ENCODE peak calls at places on chromosomes 3 and 15, in four cellular contexts. V is GM23248, S is MM.1S, F is HCT116. H is an unnamed sample.

GRCh38 chr3:97914390-97914789 is 57.8 kb downstream of the RIOX2 start:
- DNase-seq in F (peak; percentile 8), S (no peak), V (peak; percentile 12), H (no peak)

GRCh38 chr3:107598926-107599754 is 76.4 kb downstream of the BBX start:
- DNase-seq in F (no peak), V (peak; percentile 69), S (no peak), H (peak; percentile 44)

GRCh38 chr15:91936182-91936775 is 82.8 kb downstream of the SLCO3A1 start:
- DNase-seq in V (no peak), S (no peak), F (no peak), H (no peak)

GRCh38 chr3:123880998-123881561 is 3.1 kb downstream of the MYLK start:
- DNase-seq in V (peak; percentile 74), F (peak; percentile 15), S (no peak), H (peak; percentile 56)

GRCh38 chr3:123740391-123740822 is 143.7 kb downstream of the MYLK start:
- DNase-seq in S (no peak), V (no peak), F (no peak), H (no peak)

GRCh38 chr3:8848696-8849131 is 79.3 kb upstream of the OXTR start:
- DNase-seq in S (no peak), F (no peak), V (peak; percentile 74), H (no peak)

GRCh38 chr3:45981321-45982038 is 14.1 kb downstream of the FYCO1 start:
- DNase-seq in S (no peak), F (no peak), V (peak; percentile 46), H (no peak)

GRCh38 chr3:45646051-45646585 is 43.1 kb upstream of the SACM1L start:
- DNase-seq in V (no peak), F (no peak), S (no peak), H (no peak)

GRCh38 chr3:12532182-12532581 is 13.1 kb downstream of the MKRN2OS start:
- DNase-seq in F (no peak), V (no peak), S (no peak), H (no peak)

GRCh38 chr15:40693904-40694705 is 869 bp upstream of the RAD51 start:
- DNase-seq in F (no peak), S (peak; percentile 29), V (peak; percentile 39), H (no peak)

GRCh38 chr3:160061525-160061924 is 72.9 kb downstream of the IL12A start:
- DNase-seq in F (no peak), V (no peak), S (no peak), H (no peak)

GRCh38 chr3:73727117-73727802 is 102.5 kb upstream of the PDZRN3 start:
- DNase-seq in V (peak; percentile 91), F (no peak), S (no peak), H (peak; percentile 77)

GRCh38 chr15:39786444-39787056 is 3.9 kb upstream of the FSIP1 start:
- DNase-seq in V (peak; percentile 81), F (peak; percentile 22), S (peak; percentile 63), H (peak; percentile 80)

GRCh38 chr3:59608356-59608755 is 558.5 kb upstream of the CFAP20DC start:
- DNase-seq in V (no peak), F (no peak), S (no peak), H (no peak)

GRCh38 chr3:169305460-169305859 is 358.1 kb downstream of the MECOM start:
- DNase-seq in S (no peak), F (no peak), V (no peak), H (no peak)

GRCh38 chr3:14141144-14141543 is 16.3 kb downstream of the TMEM43 start:
- DNase-seq in S (no peak), F (no peak), V (peak; percentile 47), H (no peak)

GRCh38 chr15:49031764-49032270 is 14.4 kb downstream of the SECISBP2L start:
- DNase-seq in S (no peak), V (peak; percentile 14), F (no peak), H (no peak)

DNA sequence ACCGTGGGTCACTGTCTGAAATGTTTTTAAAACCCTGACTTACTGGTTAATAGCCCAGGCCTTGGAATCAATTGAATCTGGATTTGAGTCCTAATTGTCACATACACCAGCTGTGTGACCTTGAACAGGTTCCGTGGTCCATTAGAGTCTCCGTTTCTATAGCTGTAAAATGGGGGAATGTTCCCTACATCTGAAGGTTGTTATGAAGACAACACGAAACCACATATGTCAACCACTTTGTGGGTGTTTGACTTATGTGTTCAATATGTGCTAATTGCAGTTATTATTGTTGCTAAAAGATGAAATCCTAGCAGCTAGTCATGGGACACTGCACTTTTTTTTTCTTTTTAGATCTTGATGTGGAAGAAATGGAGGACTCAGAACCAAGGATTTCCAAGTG is 35.3 kb downstream of the ZBTB38 start:
- DNase-seq in S (no peak), V (no peak), F (no peak), H (no peak)
- H3K9ac ChIP-seq in S (peak overlapping the region; percentile 100), V (peak overlapping the region; percentile 93), F (no peak overlapping the region), H (no peak overlapping the region)

GRCh38 chr3:16200411-16200810 is 25.9 kb downstream of the GALNT15 start:
- DNase-seq in S (peak; percentile 13), F (no peak), V (peak; percentile 66), H (no peak)
- H3K79me2 ChIP-seq in S (no peaks in the 10 kb centered on the region), F (no peaks in the 10 kb centered on the region), V (no peaks in the 10 kb centered on the region), H (no peaks in the 10 kb centered on the region)

DNA sequence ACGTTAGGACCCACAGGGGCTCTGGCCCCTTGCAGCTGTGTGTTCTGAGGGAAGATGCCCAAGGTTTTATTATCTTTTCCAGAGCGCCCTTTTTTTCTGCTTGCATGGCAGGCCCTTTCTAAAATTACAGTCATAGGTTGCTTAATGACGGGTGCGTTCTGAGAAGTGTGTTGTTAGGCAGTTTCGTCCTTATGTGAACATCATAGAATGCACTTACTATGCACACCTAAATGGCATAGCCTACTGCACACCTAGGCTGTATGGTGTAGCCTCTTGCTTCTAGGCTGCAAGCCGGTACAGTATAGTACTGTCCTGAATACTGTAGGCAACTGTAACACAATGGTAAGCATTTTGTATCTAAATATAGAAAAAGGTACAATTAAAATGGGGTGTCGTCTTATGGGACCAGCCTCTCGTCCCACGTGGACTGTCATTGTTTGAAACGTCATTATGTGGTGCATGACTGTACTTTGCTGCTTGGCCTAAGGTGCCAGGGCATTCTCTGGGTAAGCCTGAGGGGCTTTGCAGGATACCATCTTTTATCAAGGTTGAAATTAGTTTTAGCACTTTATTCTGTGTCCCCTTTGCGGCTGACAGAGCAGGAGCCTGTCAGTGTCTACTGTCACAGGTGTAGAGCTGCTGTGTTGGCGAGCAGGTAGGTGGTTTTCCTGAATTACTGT is 10.9 kb downstream of the KLF13 start:
- DNase-seq in S (peak; percentile 39), V (no peak), F (no peak), H (no peak)
- TF ChIP-seq EZH2phosphoT487 in S (no peak), V (no peak), F (no peak), H (no peak)

DNA sequence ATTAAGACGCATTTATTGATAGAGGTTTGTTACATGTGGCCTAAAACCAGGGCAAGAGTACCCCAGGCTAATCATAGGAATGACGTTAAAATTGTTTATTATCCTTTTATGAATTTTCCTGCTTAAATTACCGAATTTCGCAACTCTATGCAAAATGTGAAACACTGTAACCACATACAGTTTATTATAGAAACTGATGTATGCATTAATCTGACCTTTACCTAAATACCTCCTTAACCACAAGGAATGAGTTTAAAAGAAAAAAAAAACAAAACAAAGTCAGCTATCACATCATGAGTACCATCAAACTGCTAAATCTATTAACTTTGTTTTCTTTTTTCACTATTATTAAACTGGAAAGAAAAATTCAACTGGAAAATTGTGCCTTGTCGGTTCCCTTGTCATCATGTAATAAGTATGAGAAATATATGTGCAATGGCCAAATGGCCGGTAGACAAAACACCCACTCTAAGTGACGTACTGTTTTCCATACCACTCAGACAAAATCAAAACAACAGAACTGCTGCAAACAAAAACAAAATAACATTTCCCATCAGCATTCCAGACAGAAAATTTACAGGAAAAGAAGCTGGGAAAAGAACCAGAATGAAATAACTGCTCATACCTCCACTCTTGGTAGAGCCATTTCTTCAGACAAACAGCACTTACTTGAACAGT is 415.3 kb downstream of the FOXP1 start:
- DNase-seq in V (peak; percentile 76), S (no peak), F (no peak), H (no peak)
- H3K9ac ChIP-seq in V (peak overlapping the region; percentile 74), S (no peak overlapping the region), F (no peak overlapping the region), H (no peak overlapping the region)

GRCh38 chr15:98842973-98843285 is 164.7 kb downstream of the PGPEP1L start:
- DNase-seq in S (no peak), F (no peak), V (no peak), H (no peak)
- H3K79me2 ChIP-seq in S (peaks cover 51% of the 10 kb centered on the region), F (no peaks in the 10 kb centered on the region), V (peaks cover 100% of the 10 kb centered on the region), H (peaks cover 97% of the 10 kb centered on the region)